ENCODE peak calls at places on chromosomes 5 and 9, in six cellular contexts. V, T, G, N, W and J are unnamed samples.

GRCh38 chr9:131036529-131037335 is 27.8 kb downstream of the LAMC3 start:
- DNase-seq in G (no peak), V (no peak), T (no peak), N (no peak), W (no peak), J (peak; percentile 59)

GRCh38 chr9:19922476-19923118 is 133.8 kb upstream of the SLC24A2 start:
- DNase-seq in G (peak; percentile 10), W (peak; percentile 20), N (peak; percentile 46), T (no peak), V (peak; percentile 63), J (no peak)

GRCh38 chr9:2012347-2012746 is 2.8 kb upstream of the SMARCA2 start:
- DNase-seq in T (no peak), W (no peak), N (no peak), V (no peak), G (no peak), J (no peak)

GRCh38 chr5:32692066-32692746 is 18.9 kb upstream of the NPR3 start:
- DNase-seq in N (no peak), T (no peak), G (peak; percentile 52), V (no peak), W (peak; percentile 54), J (no peak)

GRCh38 chr9:96441798-96442445 is 8.0 kb upstream of the HABP4 start:
- DNase-seq in N (peak; percentile 36), W (no peak), T (no peak), G (no peak), V (no peak), J (no peak)

GRCh38 chr5:177471610-177472356 is 1.7 kb downstream of the DBN1 start:
- DNase-seq in G (no peak), T (no peak), N (no peak), W (no peak), V (no peak), J (peak; percentile 88)

GRCh38 chr5:179620703-179621350 is 2.6 kb downstream of the HNRNPH1 start:
- DNase-seq in V (no peak), W (no peak), T (peak; percentile 16), N (no peak), G (no peak), J (no peak)

GRCh38 chr9:91882628-91883027 is 67.4 kb downstream of the ROR2 start:
- DNase-seq in W (no peak), T (no peak), G (no peak), N (no peak), V (no peak), J (no peak)

GRCh38 chr5:32279223-32279622 is 33.5 kb downstream of the MTMR12 start:
- DNase-seq in T (no peak), V (no peak), N (no peak), W (no peak), G (no peak), J (no peak)

GRCh38 chr5:164353155-164353554 is 847.7 kb downstream of the MAT2B start:
- DNase-seq in V (no peak), W (no peak), G (no peak), N (no peak), T (no peak), J (no peak)